ENCODE peak calls at places on chromosomes 7 and 10, in seven cellular contexts. H is activated CD8-positive, alpha-beta T cell treated with anti-CD3 and anti-CD28 coated beads, Interleukin-2, amount 10 ng/mL, durations not matched to agents 7 days and 5 days; L is HS-5; K is T47D; P is H9; T is A549; M is type B pancreatic cell. U is an unnamed sample.
A peak's percentile ranks its signal among the peaks of the same experiment; 100 is the strongest.

GRCh38 chr7:122040147-122040546 is 103.9 kb downstream of the AASS start:
- DNase-seq in K (no peak), P (no peak), L (no peak), M (no peak), H (no peak), T (no peak), U (no peak)

GRCh38 chr10:71236286-71236685 is 23.9 kb downstream of the UNC5B start:
- DNase-seq in P (no peak), L (no peak), M (no peak), T (no peak), K (no peak), H (no peak), U (no peak)

GRCh38 chr7:78073470-78074382 is 275.2 kb downstream of the PHTF2 start:
- DNase-seq in L (no peak), M (no peak), H (no peak), P (no peak), T (no peak), K (no peak), U (no peak)

GRCh38 chr7:156999611-157000046 is 10.8 kb downstream of the MNX1 start:
- DNase-seq in K (no peak), L (no peak), P (no peak), H (no peak), M (peak; percentile 71), T (no peak), U (peak; percentile 33)

GRCh38 chr10:72659694-72660093 is 32.2 kb upstream of the MCU start:
- DNase-seq in L (no peak), P (peak; percentile 33), M (no peak), T (no peak), K (no peak), H (no peak), U (no peak)

GRCh38 chr7:18087687-18088078 is 60.0 kb upstream of the PRPS1L1 start:
- DNase-seq in K (no peak), H (no peak), T (no peak), L (no peak), M (no peak), P (peak; percentile 38), U (no peak)

GRCh38 chr10:13627459-13628310 is 40.9 kb downstream of the PRPF18 start:
- DNase-seq in P (no peak), M (no peak), K (no peak), L (no peak), T (no peak), H (no peak), U (no peak)

GRCh38 chr7:137120690-137121089 is 222.8 kb downstream of the PTN start:
- DNase-seq in H (no peak), L (no peak), T (no peak), P (no peak), K (no peak), M (no peak), U (no peak)

GRCh38 chr10:110600487-110601101 is 33.1 kb downstream of the SMC3 start:
- DNase-seq in K (no peak), H (peak; percentile 64), T (peak; percentile 27), L (peak; percentile 20), M (no peak), P (peak; percentile 45), U (no peak)

GRCh38 chr10:24912214-24912613 is 40.2 kb downstream of the PRTFDC1 start:
- DNase-seq in L (no peak), K (no peak), H (no peak), P (no peak), M (no peak), T (no peak), U (no peak)

GRCh38 chr10:121658111-121658510 is 59.9 kb upstream of the FGFR2 start:
- DNase-seq in L (no peak), T (no peak), H (no peak), M (no peak), K (no peak), P (no peak), U (no peak)

GRCh38 chr7:47573758-47574472 is 8.0 kb downstream of the TNS3 start:
- DNase-seq in M (no peak), H (no peak), L (peak; percentile 63), T (no peak), K (no peak), P (no peak), U (no peak)

GRCh38 chr10:47402681-47403301 is 18.7 kb upstream of the ZNF488 start:
- DNase-seq in P (peak; percentile 84), L (peak; percentile 82), T (peak; percentile 51), H (no peak), K (no peak), M (peak; percentile 62), U (no peak)

GRCh38 chr7:6035165-6035564 is 4.0 kb downstream of the ANKRD61 start:
- DNase-seq in K (no peak), T (no peak), M (no peak), H (no peak), P (no peak), L (no peak), U (no peak)

U was measured in coronary artery.